ENCODE peak calls at places on chromosome 22, in four cellular contexts. L is CD4-positive, alpha-beta memory T cell; F is neural progenitor cell; R is pancreas. K is an unnamed sample.

GRCh38 chr22:29344137-29344536 is 28.6 kb upstream of the RASL10A start:
- DNase-seq in F (no peak), R (peak; percentile 79), L (no peak), K (no peak)

GRCh38 chr22:35587447-35587870 is 29.7 kb downstream of the MB start:
- DNase-seq in L (no peak), F (no peak), R (no peak), K (no peak)

GRCh38 chr22:30424471-30425326 is 869 bp upstream of the MTFP1 start:
- DNase-seq in R (peak; percentile 29), L (no peak), F (peak; percentile 57), K (no peak)

GRCh38 chr22:45344339-45344738 is 34.6 kb downstream of the FAM118A start:
- DNase-seq in R (no peak), L (no peak), F (peak; percentile 48), K (no peak)

GRCh38 chr22:27046126-27046525 is 388.7 kb downstream of the MIAT start:
- DNase-seq in R (no peak), L (no peak), F (no peak), K (no peak)

GRCh38 chr22:27258773-27259172 is 542.8 kb downstream of the MN1 start:
- DNase-seq in L (no peak), F (peak; percentile 16), R (no peak), K (no peak)

GRCh38 chr22:27601195-27601594 is 200.4 kb downstream of the MN1 start:
- DNase-seq in L (no peak), R (no peak), F (no peak), K (no peak)

GRCh38 chr22:33227791-33228190 is 169.6 kb upstream of the SYN3 start:
- DNase-seq in L (no peak), F (no peak), R (no peak), K (no peak)

GRCh38 chr22:25816522-25817059 is 74.6 kb downstream of the MYO18B start:
- DNase-seq in R (no peak), F (no peak), L (no peak), K (no peak)

GRCh38 chr22:30245181-30245984 is 1.2 kb downstream of the LIF start:
- DNase-seq in L (no peak), R (no peak), F (no peak), K (peak; percentile 66)

GRCh38 chr22:29152381-29153138 is 53.1 kb upstream of the EMID1 start:
- DNase-seq in L (no peak), R (no peak), F (peak; percentile 55), K (no peak)

GRCh38 chr22:26170795-26171194 is 1.5 kb downstream of the SEZ6L start:
- DNase-seq in L (no peak), F (peak; percentile 85), R (peak; percentile 13), K (peak; percentile 46)

GRCh38 chr22:42997577-42997976 is 17.4 kb downstream of the PACSIN2 start:
- DNase-seq in L (no peak), F (no peak), R (no peak), K (no peak)

GRCh38 chr22:35611891-35612576 is 5.1 kb downstream of the MB start:
- DNase-seq in R (no peak), L (no peak), F (no peak), K (no peak)

GRCh38 chr22:25362215-25362882 is 142.9 kb downstream of the CRYBB2 start:
- DNase-seq in R (peak; percentile 43), F (peak; percentile 82), L (peak; percentile 31), K (peak; percentile 86)

GRCh38 chr22:42281706-42282251 is 11.3 kb upstream of the TCF20 start:
- DNase-seq in F (no peak), L (no peak), R (no peak), K (no peak)

GRCh38 chr22:26656896-26657851 is at the start of gene MIAT:
- DNase-seq in F (peak; percentile 89), L (peak; percentile 69), R (no peak), K (no peak)

GRCh38 chr22:42317691-42318547 is 47.5 kb upstream of the TCF20 start:
- DNase-seq in L (no peak), F (no peak), R (no peak), K (no peak)

GRCh38 chr22:38267086-38267485 is 5.7 kb downstream of the TMEM184B start:
- DNase-seq in R (no peak), F (no peak), L (peak; percentile 82), K (no peak)

GRCh38 chr22:38269466-38269865 is 3.3 kb downstream of the TMEM184B start:
- DNase-seq in F (no peak), L (no peak), R (no peak), K (no peak)

GRCh38 chr22:38264322-38264843 is 8.4 kb downstream of the TMEM184B start:
- DNase-seq in R (no peak), L (no peak), F (no peak), K (no peak)

GRCh38 chr22:38262051-38262795 is 10.6 kb downstream of the TMEM184B start:
- DNase-seq in R (peak; percentile 57), L (peak; percentile 33), F (peak; percentile 65), K (no peak)

DNA sequence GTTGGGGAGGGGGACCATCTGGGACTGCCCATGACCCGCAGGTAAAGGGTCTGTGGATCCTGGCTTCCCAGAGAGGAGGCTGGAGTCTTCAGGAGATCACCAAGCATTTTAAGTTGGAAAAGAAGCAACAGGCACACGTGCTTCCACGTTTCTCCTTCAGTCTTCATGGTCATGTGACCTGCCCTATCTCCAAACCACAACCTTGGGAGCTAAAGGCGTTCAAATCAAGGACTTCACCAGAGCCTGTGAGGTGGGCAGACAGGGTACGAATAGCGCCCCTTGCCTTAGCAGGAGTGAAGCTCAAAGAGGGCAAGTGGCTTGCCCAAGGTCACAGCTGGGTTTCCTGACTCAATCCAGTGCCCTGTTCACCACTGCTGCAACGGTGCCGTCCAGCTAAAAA is 6.7 kb downstream of the TMEM184B start:
- DNase-seq in F (no peak), L (no peak), R (no peak), K (no peak)
- H3K4me1 ChIP-seq in F (peaks cover 17% of the 10 kb centered on the region), L (peaks cover 63% of the 10 kb centered on the region), R (no peaks in the 10 kb centered on the region), K (no peaks in the 10 kb centered on the region)

GRCh38 chr22:50475652-50476002 is 792 bp upstream of the SBF1 start:
- DNase-seq in L (no peak), F (no peak), R (no peak), K (no peak)
- H3K4me3 ChIP-seq in L (peak overlapping the region; percentile 73), F (peak overlapping the region; percentile 91), R (no peak overlapping the region), K (peak overlapping the region; percentile 44)

GRCh38 chr22:17920992-17921650 is 103.2 kb downstream of the MICAL3 start:
- DNase-seq in F (no peak), L (no peak), R (no peak), K (no peak)
- H3K4me1 ChIP-seq in F (peaks cover 14% of the 10 kb centered on the region), L (peaks cover 29% of the 10 kb centered on the region), R (peaks cover 4% of the 10 kb centered on the region), K (peaks cover 9% of the 10 kb centered on the region)

DNA sequence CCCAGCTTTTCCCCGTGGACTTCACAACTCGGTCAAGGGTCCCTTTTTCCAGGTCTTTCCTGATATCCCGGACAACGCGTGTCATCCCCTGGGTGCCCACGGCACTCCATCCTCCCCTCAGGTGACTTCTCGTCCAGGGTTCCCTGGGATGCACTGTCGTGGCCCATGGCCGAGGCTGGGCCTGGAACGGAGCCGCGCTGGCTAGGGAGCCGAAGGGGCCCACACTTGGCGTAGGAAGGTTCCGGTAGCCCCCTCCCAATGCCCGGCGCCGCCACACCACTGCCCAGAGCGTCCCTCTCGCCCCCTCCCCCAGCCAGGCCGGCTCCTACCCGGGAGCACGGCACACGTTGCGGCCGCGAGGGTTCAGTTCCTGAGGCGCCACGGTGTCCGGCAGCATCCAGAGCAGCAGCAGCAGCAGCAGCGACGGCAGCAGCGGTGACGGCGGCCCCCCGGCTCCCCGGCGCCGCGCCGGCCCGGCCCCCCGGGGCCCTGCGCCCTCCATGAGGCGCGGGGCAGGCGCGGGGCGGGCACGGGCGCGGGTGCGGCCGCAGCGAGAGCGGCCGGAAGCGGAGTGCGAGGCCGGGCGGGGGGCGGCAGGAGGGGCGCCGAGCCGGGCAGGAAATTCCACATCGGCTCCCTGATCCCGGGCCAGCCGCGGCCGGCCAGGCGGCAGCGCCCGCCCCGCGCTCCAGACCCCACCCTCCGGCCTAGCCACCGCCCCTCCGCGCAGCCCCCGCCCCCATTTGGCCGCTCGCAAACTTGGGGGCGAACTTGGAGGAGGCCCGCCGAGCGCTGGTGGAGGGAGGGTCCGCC is at the start of gene SCARF2:
- DNase-seq in F (peak; percentile 81), R (no peak), L (no peak), K (peak; percentile 66)
- H3K4me3 ChIP-seq in F (peak within 1 kb of the TSS; percentile 54), R (peak within 1 kb of the TSS; percentile 36), L (peak within 1 kb of the TSS; percentile 43), K (peak within 1 kb of the TSS; percentile 90)

DNA sequence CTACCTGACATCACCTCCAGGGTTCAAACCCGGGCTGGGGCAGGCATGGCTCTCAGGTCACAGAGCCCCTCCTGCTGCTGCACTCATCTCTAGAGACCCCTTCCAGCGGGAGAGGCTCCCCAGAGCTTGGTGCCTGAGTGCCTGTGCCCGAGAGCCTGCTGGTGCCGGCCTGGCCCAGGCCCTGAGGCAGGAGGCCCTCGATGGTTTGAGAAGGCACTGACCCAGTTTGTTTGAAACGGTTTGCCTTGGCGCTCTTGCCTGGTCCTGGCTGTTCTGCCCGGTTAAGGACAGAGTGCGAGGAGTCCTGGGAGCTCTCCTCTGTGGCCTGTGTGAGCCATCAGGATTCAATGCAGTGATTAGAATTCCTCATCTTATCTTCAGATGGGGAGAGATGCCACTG is 88.9 kb downstream of the TBC1D22A start:
- DNase-seq in L (no peak), F (no peak), R (no peak), K (no peak)
- H3K4me1 ChIP-seq in L (peaks cover 6% of the 10 kb centered on the region), F (no peaks in the 10 kb centered on the region), R (no peaks in the 10 kb centered on the region), K (no peaks in the 10 kb centered on the region)

GRCh38 chr22:44330727-44331660 is 18.2 kb upstream of the SHISAL1 start:
- DNase-seq in F (peak; percentile 76), L (no peak), R (no peak), K (peak; percentile 42)
- H3K4me3 ChIP-seq in F (peak overlapping the region; percentile 69), L (no peak overlapping the region), R (no peak overlapping the region), K (peak overlapping the region; percentile 33)

GRCh38 chr22:37678372-37678771 is 2.9 kb downstream of the LGALS1 start:
- DNase-seq in L (no peak), F (no peak), R (no peak), K (no peak)

GRCh38 chr22:37674248-37674647 is 1.2 kb upstream of the LGALS1 start:
- DNase-seq in L (no peak), R (no peak), F (no peak), K (no peak)

GRCh38 chr22:37676691-37677627 is 1.5 kb downstream of the LGALS1 start:
- DNase-seq in F (peak; percentile 85), R (peak; percentile 86), L (peak; percentile 92), K (peak; percentile 68)

GRCh38 chr22:37674951-37675929 is at the start of gene LGALS1:
- DNase-seq in L (peak; percentile 62), F (peak; percentile 47), R (peak; percentile 83), K (peak; percentile 71)

DNA sequence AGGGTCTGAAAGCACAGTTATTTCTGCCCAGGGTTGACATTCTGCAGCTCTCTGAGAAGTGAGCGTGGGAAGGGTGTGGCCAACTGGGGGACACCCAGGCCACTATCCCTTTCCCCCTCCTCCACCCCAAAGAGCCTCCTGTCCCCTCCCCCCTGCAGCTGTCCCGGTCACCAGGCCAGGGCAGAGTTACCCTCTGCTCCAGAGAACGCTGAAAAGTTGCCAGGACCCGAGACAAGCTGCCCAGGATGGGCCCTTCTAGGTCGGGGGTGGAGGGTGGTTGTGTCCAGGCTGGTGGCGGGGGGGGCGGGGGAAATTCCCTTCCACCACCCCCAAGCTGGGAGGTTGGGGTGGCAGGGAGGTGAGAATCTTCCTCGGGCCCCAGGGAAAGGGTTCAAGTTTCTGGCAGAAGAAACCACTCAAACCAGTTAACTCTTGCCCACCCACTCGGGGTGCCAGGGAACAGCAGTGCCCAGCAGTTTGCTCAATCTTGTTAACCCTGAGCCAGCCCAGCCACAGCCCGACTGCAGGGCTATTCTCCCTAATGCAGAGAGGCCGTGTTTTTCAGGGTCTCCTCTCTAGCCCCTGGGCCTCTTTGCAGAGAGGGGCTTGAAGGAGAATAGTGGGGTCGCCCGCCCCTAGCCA is 615 bp downstream of the LGALS1 start:
- DNase-seq in R (peak; percentile 57), L (no peak), F (no peak), K (peak; percentile 41)
- H3K4me1 ChIP-seq in R (peaks cover 14% of the 10 kb centered on the region), L (peaks cover 49% of the 10 kb centered on the region), F (no peaks in the 10 kb centered on the region), K (peaks cover 27% of the 10 kb centered on the region)